ENCODE peak calls at places on chromosomes 6 and 20, in nine cellular contexts. E is midbrain, F is EL, P is AG09319, S is HTR-8/SVneo, B is MCF 10A, C is fibroblast of lung, Y is MV-4-11, T is posterior vena cava. W is an unnamed sample.

GRCh38 chr6:146999766-147000165 is 204.5 kb upstream of the STXBP5 start:
- DNase-seq in E (no peak), F (no peak), P (no peak), S (no peak), B (no peak), C (no peak), Y (no peak), T (no peak), W (no peak)

GRCh38 chr20:51497542-51498467 is 44.7 kb downstream of the NFATC2 start:
- DNase-seq in E (no peak), F (no peak), P (no peak), S (no peak), B (no peak), C (peak; percentile 60), Y (peak; percentile 52), T (no peak), W (no peak)

GRCh38 chr20:47676912-47677311 is 108.4 kb downstream of the SULF2 start:
- DNase-seq in E (no peak), F (no peak), P (no peak), S (no peak), B (no peak), C (no peak), Y (no peak), T (no peak), W (no peak)

GRCh38 chr20:50312682-50313187 is 122.1 kb downstream of the CEBPB start:
- DNase-seq in E (no peak), F (peak; percentile 92), P (peak; percentile 63), S (no peak), B (peak; percentile 98), C (peak; percentile 96), Y (no peak), T (peak; percentile 94), W (peak; percentile 90)

GRCh38 chr6:169542491-169542890 is 159.3 kb downstream of the WDR27 start:
- DNase-seq in E (no peak), F (no peak), P (no peak), S (no peak), B (no peak), C (no peak), Y (no peak), T (no peak), W (no peak)

GRCh38 chr6:151448623-151449022 is 3.3 kb downstream of the RMND1 start:
- DNase-seq in E (no peak), F (no peak), P (no peak), S (no peak), B (no peak), C (no peak), Y (no peak), T (no peak), W (no peak)

GRCh38 chr6:52910091-52910490 is 593 bp upstream of the GSTA3 start:
- DNase-seq in E (no peak), F (peak; percentile 25), P (no peak), S (no peak), B (no peak), C (peak; percentile 40), Y (peak; percentile 32), T (no peak), W (no peak)

GRCh38 chr6:13672904-13673303 is 38.7 kb downstream of the RANBP9 start:
- DNase-seq in E (no peak), F (no peak), P (no peak), S (no peak), B (no peak), C (no peak), Y (no peak), T (no peak), W (no peak)

GRCh38 chr6:75204222-75204958 is 1.5 kb downstream of the COL12A1 start:
- DNase-seq in E (peak; percentile 51), F (peak; percentile 94), P (peak; percentile 88), S (peak; percentile 67), B (peak; percentile 91), C (peak; percentile 92), Y (peak; percentile 43), T (peak; percentile 94), W (peak; percentile 74)

GRCh38 chr6:23002044-23002619 is 432.8 kb downstream of the HDGFL1 start:
- DNase-seq in E (no peak), F (no peak), P (no peak), S (no peak), B (no peak), C (no peak), Y (no peak), T (no peak), W (no peak)

GRCh38 chr6:149176971-149177667 is 140.4 kb upstream of the TAB2 start:
- DNase-seq in E (no peak), F (no peak), P (no peak), S (no peak), B (no peak), C (no peak), Y (no peak), T (no peak), W (no peak)

GRCh38 chr6:26394289-26394688 is 7.8 kb upstream of the BTN3A1 start:
- DNase-seq in E (no peak), F (peak; percentile 86), P (peak; percentile 25), S (no peak), B (peak; percentile 94), C (peak; percentile 79), Y (no peak), T (no peak), W (peak; percentile 86)

GRCh38 chr20:18252597-18253451 is 35.5 kb upstream of the ZNF133 start:
- DNase-seq in E (no peak), F (no peak), P (no peak), S (no peak), B (peak; percentile 91), C (peak; percentile 35), Y (no peak), T (no peak), W (peak; percentile 85)

GRCh38 chr6:155473741-155474140 is 18.1 kb upstream of the NOX3 start:
- DNase-seq in E (no peak), F (no peak), P (no peak), S (no peak), B (no peak), C (peak; percentile 67), Y (no peak), T (no peak), W (no peak)

GRCh38 chr20:62133864-62134263 is 9.3 kb downstream of the PSMA7 start:
- DNase-seq in E (no peak), F (no peak), P (no peak), S (no peak), B (no peak), C (no peak), Y (no peak), T (no peak), W (no peak)

GRCh38 chr20:5938456-5939029 is 11.8 kb downstream of the TRMT6 start:
- DNase-seq in E (no peak), F (no peak), P (no peak), S (no peak), B (no peak), C (no peak), Y (no peak), T (no peak), W (no peak)

GRCh38 chr20:38017959-38018358 is 15.3 kb downstream of the TTI1 start:
- DNase-seq in E (no peak), F (no peak), P (no peak), S (no peak), B (no peak), C (no peak), Y (no peak), T (no peak), W (no peak)

GRCh38 chr6:147903321-147903720 is 394.8 kb downstream of the SAMD5 start:
- DNase-seq in E (no peak), F (no peak), P (no peak), S (no peak), B (no peak), C (no peak), Y (no peak), T (no peak), W (no peak)